ENCODE peak calls at places on chromosomes 16 and 17, in six cellular contexts. I is AG09309, L is HS-5, R is NCI-H1092 treated with DMSO at 0.1 percent for 48 hours, A is ureter, X is GOT3. C is an unnamed sample.

GRCh38 chr16:84467256-84467655 is 37.2 kb downstream of the MEAK7 start:
- DNase-seq in A (no peak), R (no peak), L (no peak), X (no peak), I (no peak), C (no peak)

GRCh38 chr16:80666378-80667257 is 125.8 kb downstream of the DYNLRB2 start:
- DNase-seq in R (no peak), L (no peak), X (no peak), A (no peak), I (no peak), C (no peak)

GRCh38 chr16:57531635-57532220 is 4.6 kb downstream of the CCDC102A start:
- DNase-seq in I (no peak), X (no peak), L (no peak), R (no peak), A (peak; percentile 36), C (no peak)

GRCh38 chr16:12271006-12271405 is 294.5 kb downstream of the SNX29 start:
- DNase-seq in L (no peak), X (no peak), I (no peak), A (no peak), R (peak; percentile 20), C (peak; percentile 50)

GRCh38 chr16:3659200-3659599 is 4.7 kb downstream of the DNASE1 start:
- DNase-seq in L (no peak), R (no peak), X (no peak), I (peak; percentile 27), A (no peak), C (peak; percentile 3)

GRCh38 chr17:56798916-56799315 is 34.8 kb downstream of the C17orf67 start:
- DNase-seq in I (no peak), A (no peak), X (no peak), L (no peak), R (no peak), C (peak; percentile 82)

GRCh38 chr17:55795098-55795497 is 44.2 kb downstream of the PCTP start:
- DNase-seq in L (no peak), R (peak; percentile 65), A (no peak), I (no peak), X (no peak), C (no peak)

GRCh38 chr16:30567991-30568638 is 3.4 kb downstream of the ZNF688 start:
- DNase-seq in X (no peak), I (peak; percentile 92), L (peak; percentile 62), A (no peak), R (no peak), C (peak; percentile 86)

GRCh38 chr17:76720211-76720610 is 6.2 kb downstream of the JMJD6 start:
- DNase-seq in I (no peak), A (no peak), X (no peak), L (no peak), R (no peak), C (no peak)

GRCh38 chr17:74671031-74671771 is 41.5 kb downstream of the CD300LF start:
- DNase-seq in A (peak; percentile 59), I (peak; percentile 5), L (no peak), R (no peak), X (peak; percentile 35), C (peak; percentile 30)

GRCh38 chr16:1792836-1793577 is 498 bp downstream of the IGFALS start:
- DNase-seq in X (no peak), I (no peak), A (no peak), R (no peak), L (no peak), C (no peak)

GRCh38 chr16:3501783-3502400 is 1.1 kb downstream of the CLUAP1 start:
- DNase-seq in L (no peak), I (no peak), X (no peak), A (no peak), R (peak; percentile 3), C (no peak)

GRCh38 chr17:31581491-31581890 is 190.0 kb downstream of the RAB11FIP4 start:
- DNase-seq in L (no peak), R (no peak), I (no peak), A (no peak), X (no peak), C (no peak)

GRCh38 chr16:78668393-78668792 is 568.9 kb downstream of the WWOX start:
- DNase-seq in L (no peak), R (no peak), I (no peak), X (no peak), A (no peak), C (no peak)

GRCh38 chr16:23754594-23755483 is at the start of gene CHP2:
- DNase-seq in I (no peak), L (no peak), X (no peak), A (peak; percentile 56), R (no peak), C (no peak)